ENCODE peak calls at places on chromosomes 6 and 20, in nine cellular contexts. One of them, this sample, is unnamed.

GRCh38 chr6:24520929-24521546 is 26.3 kb downstream of the ALDH5A1 start:
- DNase-seq in GM03348: peak
- DNase-seq in non-pigmented ciliary epithelial cell: no peak
- DNase-seq in EL: peak
- DNase-seq in fibroblast of mammary gland: peak
- DNase-seq in uterus: no peak
- DNase-seq in AML-193: peak
- DNase-seq in cardiac fibroblast: peak
- DNase-seq in amniotic stem cell: peak
- DNase-seq in this sample: no peak

GRCh38 chr6:107976267-107976783 is 18.3 kb upstream of the SEC63 start:
- DNase-seq in GM03348: no peak
- DNase-seq in non-pigmented ciliary epithelial cell: no peak
- DNase-seq in EL: no peak
- DNase-seq in fibroblast of mammary gland: no peak
- DNase-seq in uterus: no peak
- DNase-seq in AML-193: no peak
- DNase-seq in cardiac fibroblast: no peak
- DNase-seq in amniotic stem cell: no peak
- DNase-seq in this sample: no peak

GRCh38 chr6:68967549-68968300 is 332.6 kb downstream of the ADGRB3 start:
- DNase-seq in GM03348: peak
- DNase-seq in non-pigmented ciliary epithelial cell: no peak
- DNase-seq in EL: peak
- DNase-seq in fibroblast of mammary gland: peak
- DNase-seq in uterus: peak
- DNase-seq in AML-193: peak
- DNase-seq in cardiac fibroblast: peak
- DNase-seq in amniotic stem cell: peak
- DNase-seq in this sample: no peak

GRCh38 chr20:62675156-62675871 is 33.0 kb downstream of the SLCO4A1 start:
- DNase-seq in GM03348: peak
- DNase-seq in non-pigmented ciliary epithelial cell: no peak
- DNase-seq in EL: peak
- DNase-seq in fibroblast of mammary gland: peak
- DNase-seq in uterus: no peak
- DNase-seq in AML-193: peak
- DNase-seq in cardiac fibroblast: no peak
- DNase-seq in amniotic stem cell: no peak
- DNase-seq in this sample: no peak

GRCh38 chr6:150336299-150336698 is 32.5 kb upstream of the IYD start:
- DNase-seq in GM03348: peak
- DNase-seq in non-pigmented ciliary epithelial cell: peak
- DNase-seq in EL: no peak
- DNase-seq in fibroblast of mammary gland: peak
- DNase-seq in uterus: no peak
- DNase-seq in AML-193: no peak
- DNase-seq in cardiac fibroblast: peak
- DNase-seq in amniotic stem cell: no peak
- DNase-seq in this sample: peak

GRCh38 chr6:40341726-40342125 is 245.4 kb downstream of the LRFN2 start:
- DNase-seq in GM03348: no peak
- DNase-seq in non-pigmented ciliary epithelial cell: no peak
- DNase-seq in EL: no peak
- DNase-seq in fibroblast of mammary gland: no peak
- DNase-seq in uterus: no peak
- DNase-seq in AML-193: no peak
- DNase-seq in cardiac fibroblast: no peak
- DNase-seq in amniotic stem cell: no peak
- DNase-seq in this sample: no peak

GRCh38 chr6:13559251-13559650 is 15.2 kb upstream of the SIRT5 start:
- DNase-seq in GM03348: no peak
- DNase-seq in non-pigmented ciliary epithelial cell: no peak
- DNase-seq in EL: no peak
- DNase-seq in fibroblast of mammary gland: no peak
- DNase-seq in uterus: no peak
- DNase-seq in AML-193: no peak
- DNase-seq in cardiac fibroblast: no peak
- DNase-seq in amniotic stem cell: no peak
- DNase-seq in this sample: no peak

GRCh38 chr6:11889574-11889973 is 111.0 kb upstream of the ADTRP start:
- DNase-seq in GM03348: no peak
- DNase-seq in non-pigmented ciliary epithelial cell: no peak
- DNase-seq in EL: peak
- DNase-seq in fibroblast of mammary gland: peak
- DNase-seq in uterus: no peak
- DNase-seq in AML-193: no peak
- DNase-seq in cardiac fibroblast: no peak
- DNase-seq in amniotic stem cell: no peak
- DNase-seq in this sample: no peak

GRCh38 chr6:106857771-106858652 is 116.5 kb downstream of the CD24 start:
- DNase-seq in GM03348: no peak
- DNase-seq in non-pigmented ciliary epithelial cell: no peak
- DNase-seq in EL: no peak
- DNase-seq in fibroblast of mammary gland: no peak
- DNase-seq in uterus: no peak
- DNase-seq in AML-193: no peak
- DNase-seq in cardiac fibroblast: no peak
- DNase-seq in amniotic stem cell: no peak
- DNase-seq in this sample: no peak